ENCODE peak calls at places on chromosomes 11 and 22, in seven cellular contexts. V, B, L, E, Z, Q and A are unnamed samples.

GRCh38 chr11:87353904-87354303 is 316.2 kb downstream of the TMEM135 start:
- DNase-seq in V (no peak), B (no peak), L (no peak), E (no peak), Z (no peak), Q (no peak), A (no peak)

GRCh38 chr11:22076215-22076930 is 116.5 kb upstream of the ANO5 start:
- DNase-seq in V (no peak), B (no peak), L (no peak), E (no peak), Z (no peak), Q (no peak), A (no peak)

GRCh38 chr11:116162541-116163230 is 610.1 kb downstream of the BUD13 start:
- DNase-seq in V (no peak), B (no peak), L (no peak), E (no peak), Z (no peak), Q (no peak), A (peak)

GRCh38 chr22:49930596-49931412 is 12.4 kb downstream of the CRELD2 start:
- DNase-seq in V (peak), B (peak), L (peak), E (peak), Z (peak), Q (no peak), A (peak)

GRCh38 chr11:45058344-45058743 is 88.1 kb upstream of the PRDM11 start:
- DNase-seq in V (no peak), B (no peak), L (no peak), E (no peak), Z (no peak), Q (no peak), A (no peak)

GRCh38 chr11:18369398-18369797 is 25.0 kb upstream of the LDHA start:
- DNase-seq in V (no peak), B (no peak), L (no peak), E (no peak), Z (no peak), Q (no peak), A (no peak)

GRCh38 chr11:6588018-6588417 is 15.4 kb downstream of the RRP8 start:
- DNase-seq in V (no peak), B (no peak), L (no peak), E (no peak), Z (no peak), Q (no peak), A (no peak)

GRCh38 chr11:34162856-34163255 is 57.4 kb downstream of the NAT10 start:
- DNase-seq in V (no peak), B (no peak), L (no peak), E (no peak), Z (no peak), Q (no peak), A (no peak)

GRCh38 chr11:103659743-103660142 is 376.7 kb upstream of the DDI1 start:
- DNase-seq in V (no peak), B (no peak), L (no peak), E (no peak), Z (no peak), Q (no peak), A (no peak)

GRCh38 chr11:111259871-111260270 is 14.3 kb downstream of the POU2AF2 start:
- DNase-seq in V (no peak), B (no peak), L (no peak), E (no peak), Z (no peak), Q (no peak), A (no peak)

GRCh38 chr11:30760341-30760740 is 174.2 kb upstream of the MPPED2 start:
- DNase-seq in V (no peak), B (no peak), L (no peak), E (no peak), Z (no peak), Q (no peak), A (no peak)

GRCh38 chr11:107769189-107769588 is 57.3 kb upstream of the SLN start:
- DNase-seq in V (peak), B (no peak), L (no peak), E (no peak), Z (no peak), Q (no peak), A (no peak)

GRCh38 chr11:121291896-121292502 is 572 bp upstream of the SC5D start:
- DNase-seq in V (no peak), B (no peak), L (peak), E (peak), Z (peak), Q (no peak), A (peak)

GRCh38 chr11:112995423-112996084 is 34.3 kb downstream of the NCAM1 start:
- DNase-seq in V (no peak), B (no peak), L (no peak), E (no peak), Z (no peak), Q (no peak), A (no peak)

GRCh38 chr22:23837911-23838685 is 708 bp downstream of the DERL3 start:
- DNase-seq in V (no peak), B (no peak), L (no peak), E (no peak), Z (peak), Q (no peak), A (peak)

GRCh38 chr11:33161120-33162005 is at the start of gene CSTF3:
- DNase-seq in V (peak), B (peak), L (peak), E (peak), Z (peak), Q (peak), A (peak)

GRCh38 chr11:33157103-33158027 is 3.9 kb downstream of the CSTF3 start:
- DNase-seq in V (no peak), B (no peak), L (no peak), E (no peak), Z (no peak), Q (no peak), A (no peak)

GRCh38 chr11:33160147-33160546 is 1.1 kb downstream of the CSTF3 start:
- DNase-seq in V (no peak), B (no peak), L (no peak), E (no peak), Z (peak), Q (no peak), A (peak)

GRCh38 chr11:33160587-33160986 is 693 bp downstream of the CSTF3 start:
- DNase-seq in V (no peak), B (no peak), L (no peak), E (no peak), Z (no peak), Q (no peak), A (no peak)

DNA sequence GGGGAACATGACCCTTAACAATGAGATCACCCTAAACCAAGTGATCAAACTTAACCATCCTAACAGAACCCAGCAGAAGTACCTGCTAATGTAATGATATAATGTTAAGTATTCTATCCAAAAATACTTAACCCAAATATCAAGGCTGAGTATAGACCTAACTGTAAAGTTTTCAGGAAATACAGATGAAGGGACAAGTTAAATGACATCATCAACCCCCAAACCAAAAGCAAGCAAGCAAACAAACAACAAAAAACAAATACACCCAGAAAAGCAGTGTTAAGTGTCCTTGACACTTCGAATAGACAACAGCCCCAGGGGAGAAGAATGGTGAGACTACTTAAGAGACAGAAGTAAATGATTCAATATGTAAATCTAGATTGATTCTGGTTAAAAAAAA is 2.7 kb downstream of the CSTF3 start:
- DNase-seq in V (no peak), B (no peak), L (no peak), E (no peak), Z (no peak), Q (no peak), A (no peak)
- TF ChIP-seq CTCF in V (no peak), B (no peak), L (no peak), E (no peak), Z (no peak), Q (no peak), A (no peak)

GRCh38 chr22:30265851-30266444 is 703 bp downstream of the OSM start:
- DNase-seq in V (no peak), B (peak), L (peak), E (no peak), Z (peak), Q (peak), A (no peak)
- TF ChIP-seq POLR2AphosphoS5 in V (no peak), B (peak), L (peak), E (no peak), Z (no peak), Q (peak), A (no peak)

GRCh38 chr11:35511666-35512065 is 13.8 kb downstream of the PAMR1 start:
- DNase-seq in V (no peak), B (no peak), L (no peak), E (no peak), Z (no peak), Q (no peak), A (no peak)

DNA sequence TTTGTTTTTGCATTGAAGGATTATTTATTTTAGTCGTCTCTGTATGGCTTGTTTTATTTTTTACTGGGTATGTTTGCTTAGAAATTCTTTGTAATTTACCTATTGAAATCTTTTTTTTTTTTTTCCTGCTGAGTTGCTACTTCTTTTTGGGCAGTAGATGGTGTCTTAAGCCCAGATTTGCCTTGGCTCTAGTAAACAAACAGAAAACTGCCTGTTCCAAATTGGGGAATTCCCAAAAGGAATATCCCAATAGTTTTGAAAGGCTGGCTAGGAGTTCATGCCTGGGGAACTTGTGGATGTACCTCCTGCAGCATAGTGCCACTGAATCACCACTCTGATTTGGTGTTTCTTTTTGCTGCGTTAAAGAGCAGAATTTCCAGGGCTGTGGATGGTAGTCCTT is 17.7 kb downstream of the PAMR1 start:
- DNase-seq in V (no peak), B (no peak), L (no peak), E (no peak), Z (no peak), Q (no peak), A (no peak)
- TF ChIP-seq CTCF in V (no peak), B (no peak), L (no peak), E (no peak), Z (no peak), Q (no peak), A (peak)

GRCh38 chr11:3174387-3174786 is 9.3 kb upstream of the OSBPL5 start:
- DNase-seq in V (no peak), B (no peak), L (no peak), E (no peak), Z (no peak), Q (no peak), A (no peak)
- TF ChIP-seq POLR2AphosphoS5 in V (no peak), B (no peak), L (no peak), E (no peak), Z (no peak), Q (no peak), A (no peak)

GRCh38 chr11:131977231-131977630 is 606.8 kb downstream of the NTM start:
- DNase-seq in V (no peak), B (no peak), L (no peak), E (no peak), Z (no peak), Q (no peak), A (peak)
- TF ChIP-seq CTCF in V (no peak), B (no peak), L (no peak), E (no peak), Z (no peak), Q (no peak), A (no peak)

DNA sequence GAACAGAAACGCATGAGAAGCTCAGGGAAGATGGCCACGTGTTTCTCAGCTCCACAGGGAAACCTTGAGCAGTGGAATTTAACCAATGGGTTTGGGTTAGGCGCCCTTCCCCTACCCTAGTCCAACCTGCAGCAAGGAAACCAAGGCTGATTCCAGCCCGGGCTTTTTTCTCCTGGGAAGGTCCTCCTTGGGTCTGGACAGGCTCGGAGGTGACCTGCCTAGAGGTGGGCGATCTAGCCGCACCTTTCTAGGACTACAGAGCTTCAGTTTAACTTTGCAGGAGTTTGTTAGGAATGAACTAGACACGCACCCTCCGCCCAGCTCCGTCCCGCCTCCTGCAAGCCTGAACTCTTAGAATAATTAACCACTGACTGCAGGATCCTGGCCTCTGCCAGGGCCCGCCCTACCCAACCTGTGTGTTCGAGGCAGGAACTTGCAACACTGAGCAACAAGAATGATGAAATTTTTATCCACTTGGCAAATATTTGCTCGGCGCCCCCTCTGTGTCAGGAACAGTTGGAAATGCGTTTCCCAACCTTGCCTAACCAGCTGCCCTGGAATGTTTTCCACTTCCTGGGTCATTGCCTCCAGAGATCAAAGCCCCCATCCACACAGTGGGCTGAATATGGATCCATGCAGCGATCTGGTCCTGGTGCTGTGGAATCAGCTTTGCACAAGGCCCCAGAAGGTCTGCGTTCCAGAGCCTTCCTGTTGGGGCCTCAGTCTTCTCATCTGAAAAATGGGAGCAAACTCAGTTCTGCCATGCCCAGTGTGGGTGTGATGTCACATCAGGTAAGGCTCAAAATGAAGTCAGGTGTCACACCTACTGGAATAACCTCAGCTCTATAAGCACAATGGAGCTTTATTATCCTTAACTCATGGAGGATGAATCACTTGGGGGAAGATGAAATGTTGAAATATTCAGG is 13.3 kb downstream of the MPST start:
- DNase-seq in V (no peak), B (peak), L (peak), E (peak), Z (peak), Q (no peak), A (peak)
- TF ChIP-seq POLR2AphosphoS5 in V (no peak), B (peak), L (peak), E (peak), Z (peak), Q (no peak), A (no peak)

GRCh38 chr22:40000171-40000570 is 5.4 kb downstream of the FAM83F start:
- DNase-seq in V (no peak), B (no peak), L (no peak), E (no peak), Z (no peak), Q (no peak), A (no peak)

GRCh38 chr22:39997421-39997820 is 2.7 kb downstream of the FAM83F start:
- DNase-seq in V (no peak), B (no peak), L (no peak), E (no peak), Z (no peak), Q (no peak), A (no peak)

GRCh38 chr22:39997939-39998726 is 3.4 kb downstream of the FAM83F start:
- DNase-seq in V (no peak), B (peak), L (peak), E (peak), Z (no peak), Q (no peak), A (peak)

GRCh38 chr22:40001104-40001503 is 6.3 kb downstream of the FAM83F start:
- DNase-seq in V (no peak), B (no peak), L (no peak), E (no peak), Z (no peak), Q (no peak), A (no peak)

GRCh38 chr22:39999144-39999757 is 4.5 kb downstream of the FAM83F start:
- DNase-seq in V (no peak), B (no peak), L (peak), E (no peak), Z (peak), Q (no peak), A (no peak)
- TF ChIP-seq CTCF in V (no peak), B (no peak), L (no peak), E (no peak), Z (no peak), Q (no peak), A (peak)

DNA sequence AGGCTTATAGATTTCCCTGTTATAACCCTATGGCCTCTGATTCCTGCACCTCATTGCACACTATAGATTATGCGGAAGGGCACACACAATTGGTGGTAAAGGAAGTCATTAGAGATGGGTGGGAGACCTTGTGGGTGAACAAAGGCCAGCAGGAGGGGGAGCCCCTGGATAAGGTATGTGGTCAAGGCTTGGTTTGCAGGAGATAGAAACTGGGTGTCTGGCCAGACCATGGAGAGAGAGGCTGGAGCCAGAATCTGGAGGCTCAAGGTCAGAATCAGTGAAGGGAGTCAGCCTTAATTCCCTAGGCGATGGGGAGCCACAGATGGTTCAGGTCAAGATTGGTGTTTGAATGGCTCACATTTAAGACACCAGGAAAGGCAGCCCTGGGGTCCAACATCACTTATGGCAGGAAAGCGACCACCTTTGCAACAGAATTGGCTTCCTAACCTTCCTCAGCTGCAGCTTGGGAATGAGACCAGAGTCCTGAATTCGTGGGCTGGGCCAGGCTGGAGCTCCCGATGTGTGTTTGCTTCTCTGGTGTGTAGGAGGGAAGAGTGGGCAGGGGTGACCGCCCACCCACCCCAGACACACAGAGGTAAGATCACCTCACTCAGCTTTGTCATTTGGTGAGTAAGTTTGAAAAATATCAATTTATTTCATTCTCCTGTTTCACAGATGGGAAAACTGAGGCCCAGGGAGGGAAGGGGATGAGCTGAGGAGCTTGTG is 22.7 kb upstream of the SCUBE1 start:
- DNase-seq in V (no peak), B (no peak), L (no peak), E (no peak), Z (no peak), Q (no peak), A (no peak)
- TF ChIP-seq POLR2AphosphoS5 in V (no peak), B (no peak), L (no peak), E (no peak), Z (no peak), Q (no peak), A (no peak)